ENCODE peak calls at places on chromosomes 13 and 19, in four cellular contexts. P, Q, Z and N are unnamed samples.

GRCh38 chr13:74203576-74203975 is 69.4 kb upstream of the KLF12 start:
- DNase-seq in P (no peak), Q (no peak), Z (no peak), N (no peak)

GRCh38 chr13:80084086-80084676 is 256.7 kb downstream of the SPRY2 start:
- DNase-seq in P (no peak), Q (no peak), Z (no peak), N (no peak)

GRCh38 chr19:13920940-13921744 is 15.1 kb downstream of the CC2D1A start:
- DNase-seq in P (no peak), Q (no peak), Z (no peak), N (no peak)

GRCh38 chr13:42814868-42815267 is 33.5 kb downstream of the FAM216B start:
- DNase-seq in P (no peak), Q (no peak), Z (no peak), N (no peak)

GRCh38 chr13:24228852-24229458 is 68.4 kb downstream of the SPATA13 start:
- DNase-seq in P (no peak), Q (no peak), Z (no peak), N (no peak)

GRCh38 chr13:111119966-111120365 is 4.9 kb downstream of the ARHGEF7 start:
- DNase-seq in P (no peak), Q (no peak), Z (no peak), N (no peak)

GRCh38 chr13:38386421-38386820 is 36.8 kb downstream of the UFM1 start:
- DNase-seq in P (no peak), Q (no peak), Z (no peak), N (no peak)

GRCh38 chr19:31253816-31254551 is 95.3 kb downstream of the TSHZ3 start:
- DNase-seq in P (no peak), Q (no peak), Z (peak; percentile 76), N (no peak)

GRCh38 chr19:3167533-3168272 is 10.9 kb upstream of the S1PR4 start:
- DNase-seq in P (no peak), Q (no peak), Z (no peak), N (no peak)

GRCh38 chr19:3108775-3109174 is 14.6 kb downstream of the GNA11 start:
- DNase-seq in P (peak; percentile 81), Q (no peak), Z (no peak), N (peak; percentile 78)

GRCh38 chr13:18960637-18961227 is 220.9 kb downstream of the TUBA3C start:
- DNase-seq in P (no peak), Q (no peak), Z (no peak), N (no peak)

GRCh38 chr13:93216122-93216521 is 10.5 kb upstream of the GPC6 start:
- DNase-seq in P (no peak), Q (no peak), Z (no peak), N (no peak)

GRCh38 chr13:99085139-99085845 is 107.4 kb upstream of the DOCK9 start:
- DNase-seq in P (no peak), Q (no peak), Z (peak; percentile 13), N (no peak)

GRCh38 chr13:50078512-50079277 is 63.5 kb downstream of the KCNRG start:
- DNase-seq in P (no peak), Q (no peak), Z (no peak), N (no peak)
- H3K27ac ChIP-seq in P (no peak overlapping the region), Q (no peak overlapping the region), Z (no peak overlapping the region), N (no peak overlapping the region)

GRCh38 chr19:45899919-45900589 is 2.4 kb downstream of the MYPOP start:
- DNase-seq in P (no peak), Q (no peak), Z (no peak), N (no peak)

GRCh38 chr19:45901432-45901903 is 945 bp downstream of the MYPOP start:
- DNase-seq in P (peak; percentile 84), Q (no peak), Z (peak; percentile 40), N (peak; percentile 80)

GRCh38 chr19:45902651-45903625 is 525 bp upstream of the MYPOP start:
- DNase-seq in P (peak; percentile 99), Q (peak; percentile 99), Z (peak; percentile 99), N (peak; percentile 99)

GRCh38 chr19:45900661-45901431 is 1.6 kb downstream of the MYPOP start:
- DNase-seq in P (no peak), Q (no peak), Z (no peak), N (no peak)

DNA sequence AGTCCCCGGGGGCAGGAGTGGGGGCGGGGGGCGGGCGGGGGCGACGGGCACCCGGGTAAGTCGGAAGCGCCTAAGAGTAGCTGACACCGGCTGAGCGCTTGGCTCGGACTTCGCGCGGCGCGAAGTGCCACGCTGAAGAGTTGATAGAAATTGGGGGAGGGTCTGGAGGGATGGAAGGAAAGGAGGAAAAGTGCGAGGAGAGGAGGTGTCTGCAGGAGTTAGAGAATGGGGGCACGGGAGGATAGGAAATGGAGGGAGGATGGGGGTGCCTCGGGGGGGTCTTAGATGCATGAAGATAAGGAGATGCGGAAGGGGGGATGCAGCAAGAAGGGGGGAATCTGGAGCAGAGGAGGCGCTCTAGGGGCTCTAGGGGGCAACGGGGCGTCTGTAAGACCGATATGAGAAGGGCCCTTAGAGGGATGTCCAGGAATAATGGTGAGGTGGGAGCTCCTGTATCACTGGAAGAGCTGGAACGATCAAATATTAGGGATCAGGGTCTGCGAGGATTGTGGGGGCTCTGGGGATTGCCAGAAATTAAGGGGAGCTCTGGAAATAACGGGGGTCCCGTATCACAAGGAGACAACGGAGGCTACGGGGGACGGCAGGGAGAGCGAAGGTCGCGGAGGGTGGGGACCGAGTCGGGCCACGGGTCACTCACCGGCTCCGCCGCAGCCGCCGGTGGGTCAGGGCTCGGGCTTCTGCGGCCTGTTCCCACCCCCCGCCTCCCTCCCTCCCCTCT is at the start of gene MYPOP:
- DNase-seq in P (no peak), Q (no peak), Z (no peak), N (no peak)
- TF ChIP-seq CTCF in P (no peak), Q (no peak), Z (no peak), N (no peak)

GRCh38 chr19:1013218-1013617 is 7.7 kb downstream of the TMEM259 start:
- DNase-seq in P (peak; percentile 73), Q (no peak), Z (no peak), N (no peak)
- H3K4me3 ChIP-seq in P (no peak overlapping the region), Q (no peak overlapping the region), Z (no peak overlapping the region), N (no peak overlapping the region)

GRCh38 chr13:96780105-96780504 is 214.2 kb downstream of the OXGR1 start:
- DNase-seq in P (no peak), Q (no peak), Z (no peak), N (no peak)

GRCh38 chr13:96779691-96780090 is 214.6 kb downstream of the OXGR1 start:
- DNase-seq in P (no peak), Q (no peak), Z (no peak), N (no peak)

GRCh38 chr13:96785986-96786385 is 208.3 kb downstream of the OXGR1 start:
- DNase-seq in P (no peak), Q (no peak), Z (no peak), N (no peak)

GRCh38 chr13:96782186-96782585 is 212.1 kb downstream of the OXGR1 start:
- DNase-seq in P (no peak), Q (no peak), Z (no peak), N (no peak)

DNA sequence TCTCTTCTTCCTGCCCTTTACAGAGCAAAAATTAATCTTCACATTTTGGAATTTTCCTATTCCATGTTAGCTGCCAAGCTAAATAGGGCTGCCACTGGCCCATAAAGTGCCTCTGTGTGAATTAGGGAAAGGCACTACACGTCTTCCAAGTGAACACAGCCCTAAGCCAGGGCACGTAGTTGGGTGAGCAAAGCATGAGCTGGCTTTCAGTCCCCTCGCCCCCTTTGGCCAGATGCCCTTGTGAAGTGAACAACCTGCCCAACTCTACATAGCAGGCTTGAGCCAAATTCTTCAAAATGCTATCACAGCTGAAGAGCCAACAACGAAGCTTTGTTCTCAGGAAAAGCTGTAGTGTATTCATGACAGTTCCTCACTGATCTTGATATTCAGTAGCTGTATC is 213.1 kb downstream of the OXGR1 start:
- DNase-seq in P (no peak), Q (no peak), Z (no peak), N (no peak)
- H3K27ac ChIP-seq in P (no peak overlapping the region), Q (no peak overlapping the region), Z (no peak overlapping the region), N (no peak overlapping the region)

DNA sequence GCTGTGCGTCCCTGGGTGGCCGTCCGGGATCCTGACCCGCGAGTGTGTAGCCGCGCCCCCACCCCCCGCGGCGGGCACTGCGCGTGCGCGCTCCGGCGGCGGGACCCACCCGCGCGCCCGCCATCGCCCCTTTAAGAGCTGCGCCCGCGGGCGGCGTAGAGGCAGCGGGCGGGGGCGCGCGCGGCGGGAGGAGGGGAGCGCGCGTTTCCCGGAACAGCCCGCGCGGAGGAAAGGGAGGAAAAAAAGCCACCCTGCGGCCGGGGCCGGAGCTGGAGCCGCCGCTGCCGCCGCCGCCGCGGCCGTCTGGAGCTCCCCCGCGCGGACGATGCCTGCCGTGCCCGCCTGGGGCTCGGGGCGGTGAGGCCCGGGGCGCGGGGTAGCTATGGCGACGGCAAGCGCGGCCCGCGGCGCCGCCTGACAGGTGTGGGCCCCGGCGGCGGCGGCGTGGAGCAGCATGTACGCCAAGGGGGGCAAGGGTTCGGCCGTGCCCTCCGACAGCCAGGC is at the start of gene SSBP4:
- DNase-seq in P (peak; percentile 92), Q (peak; percentile 83), Z (peak; percentile 64), N (peak; percentile 80)
- TF ChIP-seq CTCF in P (peak; percentile 33), Q (peak; percentile 66), Z (peak; percentile 65), N (peak; percentile 44)

GRCh38 chr19:308471-309205 is 17.4 kb upstream of the PLPP2 start:
- DNase-seq in P (peak; percentile 63), Q (no peak), Z (no peak), N (no peak)

GRCh38 chr19:310781-311496 is 19.7 kb upstream of the PLPP2 start:
- DNase-seq in P (peak; percentile 60), Q (no peak), Z (no peak), N (no peak)

GRCh38 chr19:307793-308420 is 16.7 kb upstream of the PLPP2 start:
- DNase-seq in P (no peak), Q (no peak), Z (no peak), N (no peak)

GRCh38 chr19:310141-310651 is 19.0 kb upstream of the PLPP2 start:
- DNase-seq in P (peak; percentile 60), Q (peak; percentile 88), Z (no peak), N (no peak)

DNA sequence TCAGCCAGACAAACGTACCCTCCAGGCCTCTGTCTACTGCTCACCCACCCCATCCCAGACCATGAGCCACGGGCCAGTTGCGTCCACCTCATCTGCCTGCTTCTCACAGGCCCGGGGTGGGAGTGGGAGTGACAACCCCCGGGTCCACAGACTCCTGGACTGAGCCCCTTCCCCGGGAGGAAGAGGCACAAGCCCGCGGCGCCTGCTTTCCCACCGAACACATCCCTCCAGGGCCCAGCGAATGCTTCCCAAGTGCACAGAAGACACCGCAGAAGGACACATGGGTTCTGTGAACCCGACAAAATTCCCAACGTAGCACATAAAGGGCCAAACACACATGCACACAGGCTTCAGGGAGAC is 18.0 kb upstream of the PLPP2 start:
- DNase-seq in P (no peak), Q (no peak), Z (no peak), N (no peak)
- H3K4me3 ChIP-seq in P (peak overlapping the region; percentile 44), Q (no peak overlapping the region), Z (no peak overlapping the region), N (peak overlapping the region; percentile 47)

DNA sequence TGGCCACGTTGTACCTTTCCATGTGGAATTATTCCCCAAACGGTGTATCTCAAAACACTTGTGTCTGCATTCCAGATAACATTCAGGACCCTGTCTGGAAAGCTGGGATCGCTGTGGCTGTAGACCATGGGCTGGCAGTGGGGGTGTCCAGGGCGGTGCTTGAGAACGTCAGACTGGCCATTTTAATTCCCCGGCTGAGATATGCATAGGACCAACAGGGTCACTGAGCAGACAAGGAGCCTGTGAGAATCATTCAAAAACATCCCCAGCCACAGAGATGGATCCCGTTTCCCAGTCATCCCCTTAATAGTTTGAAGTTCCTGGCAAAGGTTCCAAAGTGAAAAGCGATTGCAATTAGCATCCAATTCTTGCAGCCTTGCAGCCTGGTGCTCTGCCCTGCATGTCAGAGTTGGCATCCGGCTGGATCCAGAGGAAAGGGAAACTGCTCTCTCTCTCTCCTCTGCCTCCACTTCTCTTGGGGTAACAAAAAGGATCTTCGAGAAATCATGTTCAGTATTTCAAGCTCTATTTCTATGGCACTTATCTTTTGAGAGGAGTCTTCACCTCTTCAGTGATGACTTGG is 41.6 kb downstream of the IFT88 start:
- DNase-seq in P (no peak), Q (no peak), Z (no peak), N (no peak)
- H3K27ac ChIP-seq in P (no peak overlapping the region), Q (no peak overlapping the region), Z (no peak overlapping the region), N (no peak overlapping the region)